ENCODE peak calls at places on chromosomes 5 and 9, in seven cellular contexts. One of them, this sample, is unnamed.

GRCh38 chr9:100011062-100011681 is 87.6 kb downstream of the ERP44 start:
- DNase-seq in prostate gland: no peak
- DNase-seq in ELR: peak
- DNase-seq in skeletal muscle cell: peak
- DNase-seq in A673: peak
- DNase-seq in iPS-NIHi11: peak
- DNase-seq in mesothelial cell of epicardium: no peak
- DNase-seq in this sample: peak

GRCh38 chr5:90675222-90675621 is 116.6 kb downstream of the ADGRV1 start:
- DNase-seq in prostate gland: no peak
- DNase-seq in ELR: no peak
- DNase-seq in skeletal muscle cell: no peak
- DNase-seq in A673: no peak
- DNase-seq in iPS-NIHi11: no peak
- DNase-seq in mesothelial cell of epicardium: no peak
- DNase-seq in this sample: no peak

GRCh38 chr5:126384985-126385384 is 38.2 kb upstream of the GRAMD2B start:
- DNase-seq in prostate gland: no peak
- DNase-seq in ELR: peak
- DNase-seq in skeletal muscle cell: peak
- DNase-seq in A673: peak
- DNase-seq in iPS-NIHi11: peak
- DNase-seq in mesothelial cell of epicardium: no peak
- DNase-seq in this sample: no peak

GRCh38 chr9:13728121-13728520 is 448.6 kb upstream of the MPDZ start:
- DNase-seq in prostate gland: peak
- DNase-seq in ELR: no peak
- DNase-seq in skeletal muscle cell: no peak
- DNase-seq in A673: no peak
- DNase-seq in iPS-NIHi11: no peak
- DNase-seq in mesothelial cell of epicardium: no peak
- DNase-seq in this sample: no peak

GRCh38 chr5:156327306-156327705 is 342 bp downstream of the SGCD start:
- DNase-seq in prostate gland: no peak
- DNase-seq in ELR: no peak
- DNase-seq in skeletal muscle cell: no peak
- DNase-seq in A673: no peak
- DNase-seq in iPS-NIHi11: no peak
- DNase-seq in mesothelial cell of epicardium: no peak
- DNase-seq in this sample: no peak

GRCh38 chr5:173434270-173434669 is 106.1 kb upstream of the STC2 start:
- DNase-seq in prostate gland: no peak
- DNase-seq in ELR: no peak
- DNase-seq in skeletal muscle cell: no peak
- DNase-seq in A673: no peak
- DNase-seq in iPS-NIHi11: no peak
- DNase-seq in mesothelial cell of epicardium: no peak
- DNase-seq in this sample: no peak

GRCh38 chr9:126676685-126677143 is 63.0 kb downstream of the LMX1B start:
- DNase-seq in prostate gland: no peak
- DNase-seq in ELR: no peak
- DNase-seq in skeletal muscle cell: no peak
- DNase-seq in A673: peak
- DNase-seq in iPS-NIHi11: peak
- DNase-seq in mesothelial cell of epicardium: no peak
- DNase-seq in this sample: no peak

GRCh38 chr9:36426348-36426747 is 26.3 kb upstream of the RNF38 start:
- DNase-seq in prostate gland: no peak
- DNase-seq in ELR: no peak
- DNase-seq in skeletal muscle cell: no peak
- DNase-seq in A673: no peak
- DNase-seq in iPS-NIHi11: no peak
- DNase-seq in mesothelial cell of epicardium: no peak
- DNase-seq in this sample: no peak

GRCh38 chr5:80140496-80140895 is 105.3 kb downstream of the THBS4 start:
- DNase-seq in prostate gland: no peak
- DNase-seq in ELR: no peak
- DNase-seq in skeletal muscle cell: no peak
- DNase-seq in A673: no peak
- DNase-seq in iPS-NIHi11: no peak
- DNase-seq in mesothelial cell of epicardium: no peak
- DNase-seq in this sample: no peak

GRCh38 chr9:131419029-131419614 is 25.2 kb downstream of the PRRC2B start:
- DNase-seq in prostate gland: no peak
- DNase-seq in ELR: peak
- DNase-seq in skeletal muscle cell: no peak
- DNase-seq in A673: no peak
- DNase-seq in iPS-NIHi11: no peak
- DNase-seq in mesothelial cell of epicardium: no peak
- DNase-seq in this sample: no peak

GRCh38 chr5:170305646-170306025 is 8.1 kb upstream of the LCP2 start:
- DNase-seq in prostate gland: no peak
- DNase-seq in ELR: no peak
- DNase-seq in skeletal muscle cell: no peak
- DNase-seq in A673: no peak
- DNase-seq in iPS-NIHi11: no peak
- DNase-seq in mesothelial cell of epicardium: no peak
- DNase-seq in this sample: no peak

GRCh38 chr9:137000177-137000930 is 4.0 kb upstream of the CLIC3 start:
- DNase-seq in prostate gland: no peak
- DNase-seq in ELR: peak
- DNase-seq in skeletal muscle cell: no peak
- DNase-seq in A673: no peak
- DNase-seq in iPS-NIHi11: no peak
- DNase-seq in mesothelial cell of epicardium: no peak
- DNase-seq in this sample: no peak

GRCh38 chr9:134689320-134690181 is 47.9 kb downstream of the COL5A1 start:
- DNase-seq in prostate gland: peak
- DNase-seq in ELR: peak
- DNase-seq in skeletal muscle cell: no peak
- DNase-seq in A673: peak
- DNase-seq in iPS-NIHi11: peak
- DNase-seq in mesothelial cell of epicardium: no peak
- DNase-seq in this sample: no peak

This sample was measured in NCI-H1694.